ENCODE peak calls at places on chromosomes 13 and 19, in ten cellular contexts. B is mesendoderm; F is activated CD4-positive, alpha-beta T cell treated with anti-CD3 and anti-CD28 coated beads, Interleukin-2, amount 10 ng/mL, durations not matched to agents 7 days and 5 days; M is GM20000; P is KBM-7; X is GM03348; N is stimulated activated CD8-positive, alpha-beta memory T cell treated with anti-CD3 and anti-CD28 coated beads, Interleukin-12 subunit alpha, Interleukin-12 subunit beta, amount 100 ng/mL, for 4 hours; Z is NCI-H1048; A is nucleus accumbens; T is thoracic aorta. V is an unnamed sample.

GRCh38 chr13:73317140-73317539 is 258.3 kb downstream of the KLF5 start:
- DNase-seq in T (no peak), X (no peak), A (no peak), N (no peak), B (no peak), M (no peak), Z (no peak), P (no peak), F (no peak), V (no peak)

GRCh38 chr19:49847731-49848696 is 2.9 kb upstream of the PTOV1 start:
- DNase-seq in N (no peak), Z (no peak), X (peak), F (peak), A (no peak), T (no peak), M (no peak), P (peak), B (no peak), V (no peak)

GRCh38 chr13:43783820-43784219 is 3.0 kb downstream of the ENOX1 start:
- DNase-seq in M (no peak), T (no peak), A (no peak), Z (no peak), B (peak), N (no peak), F (no peak), P (peak), X (peak), V (no peak)

GRCh38 chr13:112212533-112212932 is 145.6 kb downstream of the SOX1 start:
- DNase-seq in X (no peak), A (no peak), P (no peak), B (no peak), F (no peak), M (no peak), T (no peak), Z (no peak), N (no peak), V (no peak)

GRCh38 chr19:29171525-29171924 is 41.4 kb downstream of the UQCRFS1 start:
- DNase-seq in A (no peak), M (no peak), Z (no peak), N (no peak), P (no peak), X (no peak), B (no peak), F (no peak), T (no peak), V (no peak)

GRCh38 chr19:8501968-8502367 is 472 bp downstream of the PRAM1 start:
- DNase-seq in P (no peak), A (no peak), T (no peak), F (no peak), N (no peak), Z (no peak), B (no peak), X (no peak), M (no peak), V (no peak)

GRCh38 chr13:112443191-112444000 is 67.2 kb downstream of the SPACA7 start:
- DNase-seq in Z (no peak), F (no peak), P (peak), B (peak), X (peak), A (no peak), M (no peak), N (no peak), T (no peak), V (no peak)

GRCh38 chr19:54335164-54335563 is 3.8 kb downstream of the LILRA4 start:
- DNase-seq in T (no peak), Z (no peak), M (no peak), F (no peak), X (no peak), P (peak), A (no peak), N (no peak), B (peak), V (no peak)

GRCh38 chr19:19224150-19224851 is 12.5 kb downstream of the NCAN start:
- DNase-seq in Z (no peak), B (no peak), A (no peak), X (no peak), M (no peak), N (no peak), T (no peak), P (no peak), F (no peak), V (no peak)

GRCh38 chr13:25286308-25286968 is 850 bp downstream of the MTMR6 start:
- DNase-seq in X (peak), M (peak), B (peak), P (peak), F (peak), N (no peak), A (no peak), T (no peak), Z (no peak), V (no peak)

GRCh38 chr13:51944428-51944827 is 66.8 kb downstream of the ATP7B start:
- DNase-seq in P (no peak), Z (no peak), B (no peak), A (no peak), X (no peak), N (no peak), M (no peak), T (no peak), F (no peak), V (no peak)

GRCh38 chr13:30847697-30848307 is 58.3 kb upstream of the MEDAG start:
- DNase-seq in F (no peak), Z (no peak), M (no peak), N (no peak), T (peak), B (no peak), A (no peak), P (no peak), X (peak), V (peak)

GRCh38 chr19:48170817-48171347 is 402 bp downstream of the ZSWIM9 start:
- DNase-seq in F (no peak), B (peak), P (peak), T (no peak), A (no peak), Z (no peak), N (no peak), M (no peak), X (no peak), V (no peak)

GRCh38 chr13:111398715-111399299 is 78.4 kb downstream of the TEX29 start:
- DNase-seq in B (no peak), M (no peak), P (no peak), X (peak), Z (no peak), N (no peak), A (no peak), F (no peak), T (no peak), V (no peak)

GRCh38 chr13:42815686-42816085 is 34.3 kb downstream of the FAM216B start:
- DNase-seq in M (no peak), Z (no peak), A (no peak), B (no peak), X (no peak), T (no peak), N (no peak), F (no peak), P (no peak), V (no peak)

GRCh38 chr19:55584871-55585270 is 4.2 kb upstream of the ZNF579 start:
- DNase-seq in A (no peak), B (no peak), M (no peak), F (no peak), P (no peak), Z (no peak), T (no peak), X (no peak), N (no peak), V (no peak)

GRCh38 chr13:106443625-106444024 is 91.8 kb downstream of the EFNB2 start:
- DNase-seq in B (no peak), A (no peak), M (no peak), Z (no peak), T (no peak), N (no peak), P (no peak), X (no peak), F (no peak), V (no peak)

GRCh38 chr13:113666324-113666660 is 727 bp upstream of the GRK1 start:
- DNase-seq in M (no peak), N (no peak), X (no peak), F (no peak), B (no peak), A (no peak), T (no peak), Z (no peak), P (no peak), V (no peak)

GRCh38 chr19:7482584-7483439 is 6.0 kb downstream of the PEX11G start:
- DNase-seq in M (no peak), X (peak), B (peak), Z (no peak), T (no peak), A (no peak), F (no peak), P (no peak), N (no peak), V (no peak)

GRCh38 chr19:55109527-55110291 is 7.7 kb downstream of the PPP1R12C start:
- DNase-seq in X (no peak), M (no peak), P (no peak), T (no peak), B (no peak), F (no peak), A (no peak), Z (no peak), N (no peak), V (no peak)

GRCh38 chr13:114222461-114222968 is 12.2 kb upstream of the CDC16 start:
- DNase-seq in T (no peak), A (no peak), B (no peak), F (no peak), Z (no peak), X (no peak), P (peak), M (no peak), N (no peak), V (no peak)

GRCh38 chr13:51635137-51635878 is 51.0 kb downstream of the WDFY2 start:
- DNase-seq in F (no peak), A (no peak), B (no peak), Z (no peak), M (no peak), N (no peak), T (no peak), P (no peak), X (no peak), V (no peak)

GRCh38 chr19:43533546-43534304 is 737 bp downstream of the ZNF575 start:
- DNase-seq in Z (peak), F (peak), P (peak), B (peak), T (peak), N (peak), M (peak), X (peak), A (peak), V (peak)

GRCh38 chr13:111389621-111390521 is 69.4 kb downstream of the TEX29 start:
- DNase-seq in Z (no peak), B (no peak), F (no peak), X (no peak), T (no peak), A (no peak), P (no peak), N (no peak), M (no peak), V (no peak)

GRCh38 chr19:12965812-12966135 is 3.6 kb upstream of the DAND5 start:
- DNase-seq in F (no peak), X (no peak), P (no peak), M (no peak), T (no peak), B (no peak), N (no peak), Z (no peak), A (no peak), V (no peak)

GRCh38 chr19:55678121-55678671 is 3.2 kb downstream of the EPN1 start:
- DNase-seq in B (no peak), X (no peak), P (peak), F (no peak), Z (no peak), T (no peak), M (peak), A (no peak), N (no peak), V (no peak)

GRCh38 chr19:10580979-10581631 is 6.0 kb downstream of the AP1M2 start:
- DNase-seq in P (peak), F (peak), N (peak), X (peak), M (peak), T (peak), A (peak), Z (peak), B (peak), V (peak)

GRCh38 chr13:51923983-51924539 is 62.3 kb downstream of the CCDC70 start:
- DNase-seq in T (no peak), Z (no peak), F (no peak), N (no peak), X (no peak), B (peak), P (peak), A (no peak), M (no peak), V (no peak)

GRCh38 chr13:107554355-107554905 is 660.9 kb downstream of the LIG4 start:
- DNase-seq in X (no peak), A (no peak), M (no peak), T (no peak), F (no peak), Z (no peak), N (no peak), B (no peak), P (no peak), V (no peak)

V was measured in caudate nucleus.